ENCODE peak calls at places on chromosome 19, in ten cellular contexts. A is K562, D is ovary, S is tibial nerve, B is A549, W is SK-N-SH, K is transverse colon, Q is GM12878, J is suprapubic skin, G is stomach. I is an unnamed sample.

GRCh38 chr19:48842744-48843162 is 6.5 kb upstream of the HSD17B14 start:
- DNase-seq in K (peak), D (peak), G (no peak), B (peak), J (no peak), S (no peak), W (peak), A (peak), Q (no peak), I (no peak)

GRCh38 chr19:53867225-53868090 is at the start of gene MYADM:
- DNase-seq in A (peak), G (peak), S (peak), J (peak), K (peak), B (peak), W (peak), Q (peak), D (peak), I (peak)

GRCh38 chr19:11381535-11382369 is 2.4 kb downstream of the EPOR start:
- DNase-seq in W (peak), A (no peak), S (no peak), Q (peak), G (peak), K (peak), B (peak), J (peak), D (peak), I (peak)

GRCh38 chr19:6092329-6093286 is 17.7 kb downstream of the RFX2 start:
- DNase-seq in A (peak), J (peak), B (peak), K (peak), S (peak), W (no peak), D (peak), Q (no peak), G (peak), I (peak)

GRCh38 chr19:39497850-39498261 is 891 bp upstream of the DLL3 start:
- DNase-seq in J (no peak), W (peak), B (peak), S (no peak), D (peak), K (peak), Q (no peak), A (peak), G (no peak), I (no peak)

GRCh38 chr19:5228932-5229777 is 111.5 kb downstream of the PTPRS start:
- DNase-seq in S (no peak), D (peak), W (no peak), G (no peak), Q (no peak), B (peak), K (no peak), A (peak), J (no peak), I (peak)

GRCh38 chr19:3556978-3557460 is 367 bp downstream of the MFSD12 start:
- DNase-seq in W (peak), S (no peak), G (peak), Q (no peak), K (peak), A (peak), J (no peak), D (no peak), B (no peak), I (peak)

GRCh38 chr19:37997911-37998344 is 90.9 kb downstream of the SIPA1L3 start:
- DNase-seq in Q (no peak), B (peak), D (no peak), K (no peak), G (no peak), J (no peak), W (no peak), S (no peak), A (no peak), I (no peak)

GRCh38 chr19:2524840-2525723 is 49.2 kb downstream of the GADD45B start:
- DNase-seq in W (no peak), A (no peak), K (no peak), J (no peak), G (peak), S (no peak), Q (no peak), B (peak), D (no peak), I (peak)

DNA sequence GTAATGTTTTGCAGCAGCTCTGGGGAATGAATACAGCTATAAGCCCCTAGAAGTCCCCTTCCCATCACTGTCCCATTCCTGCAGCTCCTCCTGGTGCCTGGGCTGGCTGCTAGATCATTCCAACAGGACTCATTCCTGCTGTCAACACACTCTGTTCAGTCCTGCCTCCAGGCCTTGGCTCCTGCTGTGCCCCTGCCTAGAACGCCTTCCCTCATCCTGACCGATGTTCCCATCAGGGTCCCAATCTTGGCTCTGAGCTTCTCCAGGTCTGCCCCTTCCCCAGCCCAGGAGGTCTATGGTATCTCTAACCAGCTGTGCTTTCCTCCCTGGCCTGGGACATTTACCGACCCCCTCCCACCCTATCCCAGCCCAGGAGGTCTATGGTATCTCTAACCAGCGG is 48.1 kb downstream of the FBN3 start:
- DNase-seq in A (no peak), B (no peak), K (no peak), W (no peak), J (no peak), Q (no peak), G (no peak), S (no peak), D (no peak), I (no peak)
- TF ChIP-seq EP300 in A (no peak), B (no peak), K (no peak), W (no peak), J (no peak), Q (no peak), G (no peak), S (no peak), D (no peak), I (no peak)

GRCh38 chr19:19385900-19386339 is 19.6 kb upstream of the GATAD2A start:
- DNase-seq in K (no peak), S (no peak), A (no peak), B (no peak), D (peak), G (no peak), J (peak), Q (no peak), W (no peak), I (peak)
- H3K27ac ChIP-seq in K (peak), S (peak), A (peak), B (peak), D (no peak), G (peak), J (peak), Q (peak), W (peak), I (peak)

GRCh38 chr19:35703343-35703742 is 1.0 kb upstream of the ZBTB32 start:
- DNase-seq in A (no peak), B (peak), S (no peak), Q (no peak), W (peak), J (no peak), D (no peak), G (no peak), K (no peak), I (no peak)
- TF ChIP-seq EP300 in A (no peak), B (no peak), S (no peak), Q (no peak), W (no peak), J (no peak), D (no peak), G (no peak), K (no peak), I (no peak)

GRCh38 chr19:41997121-41997850 is 3.3 kb upstream of the ATP1A3 start:
- DNase-seq in G (peak), B (peak), D (no peak), Q (no peak), K (peak), S (no peak), J (no peak), W (peak), A (peak), I (peak)
- H3K27ac ChIP-seq in G (no peak), B (no peak), D (no peak), Q (no peak), K (no peak), S (no peak), J (no peak), W (peak), A (no peak), I (no peak)